ENCODE peak calls at places on chromosomes 3 and 15, in six cellular contexts. S is HFFc6, J is Caco-2, W is fibroblast of lung, Q is K562, T is NB4. C is an unnamed sample.

GRCh38 chr3:115628075-115628412 is 4.7 kb downstream of the GAP43 start:
- DNase-seq in S (no peak), J (no peak), W (no peak), Q (no peak), T (no peak), C (no peak)

GRCh38 chr3:170506556-170506955 is 79.3 kb downstream of the SLC7A14 start:
- DNase-seq in S (no peak), J (no peak), W (peak), Q (no peak), T (no peak), C (no peak)

GRCh38 chr15:48283361-48284157 is 47.7 kb upstream of the DUT start:
- DNase-seq in S (no peak), J (no peak), W (peak), Q (no peak), T (no peak), C (no peak)

GRCh38 chr3:63578858-63579257 is 73.6 kb upstream of the SNTN start:
- DNase-seq in S (no peak), J (no peak), W (no peak), Q (no peak), T (no peak), C (no peak)

GRCh38 chr3:159882784-159883779 is 105.6 kb upstream of the IL12A start:
- DNase-seq in S (peak), J (no peak), W (peak), Q (no peak), T (no peak), C (no peak)

GRCh38 chr15:101357885-101358284 is 62.8 kb upstream of the SNRPA1 start:
- DNase-seq in S (no peak), J (no peak), W (no peak), Q (no peak), T (no peak), C (no peak)

GRCh38 chr3:150797155-150797554 is 34.2 kb upstream of the SIAH2 start:
- DNase-seq in S (no peak), J (no peak), W (peak), Q (no peak), T (no peak), C (peak)

GRCh38 chr3:184078851-184079250 is 18.0 kb upstream of the HTR3E start:
- DNase-seq in S (no peak), J (no peak), W (peak), Q (no peak), T (no peak), C (no peak)

GRCh38 chr15:31280831-31281216 is 45.8 kb upstream of the KLF13 start:
- DNase-seq in S (no peak), J (no peak), W (no peak), Q (no peak), T (no peak), C (no peak)

GRCh38 chr3:105719791-105720190 is 149.0 kb downstream of the CBLB start:
- DNase-seq in S (no peak), J (no peak), W (no peak), Q (no peak), T (no peak), C (no peak)

GRCh38 chr3:45064512-45065372 is 38.6 kb downstream of the CLEC3B start:
- DNase-seq in S (peak), J (no peak), W (peak), Q (peak), T (peak), C (peak)

GRCh38 chr3:142963266-142964149 is at the start of gene PAQR9:
- DNase-seq in S (no peak), J (no peak), W (peak), Q (peak), T (peak), C (peak)

GRCh38 chr3:128523591-128523990 is 30.6 kb upstream of the GATA2 start:
- DNase-seq in S (no peak), J (no peak), W (no peak), Q (no peak), T (peak), C (no peak)

GRCh38 chr15:98727115-98728040 is 79.0 kb downstream of the IGF1R start:
- DNase-seq in S (peak), J (peak), W (peak), Q (no peak), T (no peak), C (no peak)

GRCh38 chr15:31893770-31894169 is 136.5 kb upstream of the CHRNA7 start:
- DNase-seq in S (no peak), J (no peak), W (no peak), Q (no peak), T (no peak), C (no peak)

GRCh38 chr3:116971531-116971930 is 262.0 kb downstream of the TUSC7 start:
- DNase-seq in S (no peak), J (no peak), W (no peak), Q (no peak), T (no peak), C (no peak)

GRCh38 chr3:70245746-70246525 is 66.5 kb downstream of the MDFIC2 start:
- DNase-seq in S (no peak), J (no peak), W (no peak), Q (no peak), T (no peak), C (no peak)

GRCh38 chr3:43733459-43734384 is 43.0 kb downstream of the ABHD5 start:
- DNase-seq in S (peak), J (no peak), W (peak), Q (no peak), T (no peak), C (no peak)

GRCh38 chr3:141710888-141711616 is 27.0 kb upstream of the RNF7 start:
- DNase-seq in S (peak), J (no peak), W (peak), Q (no peak), T (no peak), C (no peak)

GRCh38 chr15:57541805-57542504 is 49.7 kb upstream of the MYZAP start:
- DNase-seq in S (peak), J (peak), W (peak), Q (peak), T (peak), C (peak)

GRCh38 chr3:117589454-117589853 is 879.9 kb downstream of the TUSC7 start:
- DNase-seq in S (no peak), J (no peak), W (peak), Q (no peak), T (no peak), C (no peak)

GRCh38 chr3:176075491-176075890 is 1121.8 kb downstream of the TBL1XR1 start:
- DNase-seq in S (no peak), J (no peak), W (no peak), Q (no peak), T (no peak), C (no peak)

DNA sequence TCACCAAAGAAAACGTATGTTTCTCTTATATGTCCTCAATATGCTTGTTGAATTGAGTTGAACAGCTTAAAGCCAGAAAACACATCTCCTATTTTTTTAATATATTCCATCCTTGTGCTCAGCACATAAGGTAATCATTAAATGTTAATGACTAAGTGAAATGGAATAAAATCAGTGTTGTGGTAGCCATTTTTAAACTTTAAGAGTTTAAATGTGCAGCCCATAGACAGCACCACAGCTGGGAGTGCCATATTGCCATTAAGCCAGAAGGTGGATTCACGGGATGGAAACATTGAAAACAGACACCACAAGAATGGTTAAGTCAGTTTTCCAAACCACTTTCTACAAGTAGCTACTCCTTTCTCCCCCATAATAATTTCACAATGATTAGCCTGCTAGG is 76.8 kb upstream of the C15orf61 start:
- DNase-seq in S (peak), J (no peak), W (no peak), Q (no peak), T (no peak), C (no peak)
- TF ChIP-seq CTCF in S (peak), J (no peak), W (no peak), Q (no peak), T (no peak), C (no peak)

GRCh38 chr15:68672781-68673205 is 94.0 kb downstream of the CORO2B start:
- DNase-seq in S (no peak), J (no peak), W (peak), Q (no peak), T (peak), C (no peak)
- TF ChIP-seq CTCF in S (peak), J (no peak), W (peak), Q (no peak), T (no peak), C (no peak)

GRCh38 chr3:24520101-24520495 is 25.4 kb upstream of the THRB start:
- DNase-seq in S (no peak), J (no peak), W (no peak), Q (peak), T (no peak), C (no peak)

GRCh38 chr3:24523195-24523594 is 28.5 kb upstream of the THRB start:
- DNase-seq in S (no peak), J (no peak), W (no peak), Q (no peak), T (no peak), C (no peak)

GRCh38 chr3:24520941-24521305 is 26.3 kb upstream of the THRB start:
- DNase-seq in S (no peak), J (no peak), W (no peak), Q (no peak), T (no peak), C (no peak)

GRCh38 chr3:24522155-24522579 is 27.5 kb upstream of the THRB start:
- DNase-seq in S (no peak), J (peak), W (no peak), Q (no peak), T (no peak), C (no peak)

GRCh38 chr3:24521306-24522154 is 26.9 kb upstream of the THRB start:
- DNase-seq in S (no peak), J (peak), W (peak), Q (peak), T (no peak), C (no peak)
- TF ChIP-seq CTCF in S (no peak), J (no peak), W (peak), Q (no peak), T (no peak), C (no peak)

GRCh38 chr15:78907577-78907976 is 34.9 kb downstream of the MORF4L1 start:
- DNase-seq in S (no peak), J (no peak), W (no peak), Q (no peak), T (peak), C (no peak)
- TF ChIP-seq CTCF in S (peak), J (no peak), W (peak), Q (no peak), T (peak), C (no peak)

GRCh38 chr15:50234764-50235163 is 30.8 kb downstream of the HDC start:
- DNase-seq in S (no peak), J (no peak), W (no peak), Q (no peak), T (no peak), C (no peak)
- TF ChIP-seq CTCF in S (no peak), J (no peak), W (no peak), Q (no peak), T (no peak), C (no peak)

GRCh38 chr3:119343719-119344118 is 49.5 kb downstream of the ARHGAP31 start:
- DNase-seq in S (no peak), J (no peak), W (no peak), Q (no peak), T (no peak), C (no peak)
- TF ChIP-seq CTCF in S (no peak), J (no peak), W (no peak), Q (no peak), T (no peak), C (no peak)

GRCh38 chr3:134449951-134450350 is 35.8 kb downstream of the ANAPC13 start:
- DNase-seq in S (no peak), J (no peak), W (no peak), Q (no peak), T (no peak), C (no peak)

GRCh38 chr3:134457331-134458125 is 28.3 kb downstream of the ANAPC13 start:
- DNase-seq in S (no peak), J (no peak), W (no peak), Q (no peak), T (no peak), C (no peak)

GRCh38 chr3:134449277-134449676 is 36.5 kb downstream of the ANAPC13 start:
- DNase-seq in S (peak), J (no peak), W (no peak), Q (peak), T (peak), C (peak)

GRCh38 chr3:134456121-134456520 is 29.7 kb downstream of the ANAPC13 start:
- DNase-seq in S (no peak), J (no peak), W (no peak), Q (no peak), T (no peak), C (no peak)

DNA sequence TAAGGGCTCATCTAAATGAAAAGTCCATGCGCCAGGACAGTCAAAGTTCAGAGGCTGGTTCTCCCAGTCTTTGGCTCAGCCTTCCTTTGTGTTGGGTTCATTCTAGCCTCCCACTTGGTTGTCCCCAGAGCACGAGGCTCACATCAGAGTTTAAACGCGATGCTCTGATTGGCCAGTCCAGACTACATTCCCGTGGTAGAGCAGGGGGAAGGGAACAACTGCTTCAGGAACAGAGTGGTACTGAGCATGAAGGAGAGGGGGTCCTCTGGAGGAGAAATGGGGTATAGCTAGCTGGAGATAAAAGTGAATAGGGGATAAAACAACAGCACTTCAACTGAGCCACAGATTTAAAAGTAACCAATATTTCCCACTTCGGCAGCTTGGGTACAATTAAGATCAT is 32.2 kb downstream of the ANAPC13 start:
- DNase-seq in S (no peak), J (no peak), W (no peak), Q (peak), T (peak), C (no peak)
- TF ChIP-seq CTCF in S (peak), J (no peak), W (peak), Q (no peak), T (peak), C (no peak)

GRCh38 chr3:124158174-124158812 is 166.4 kb upstream of the ROPN1 start:
- DNase-seq in S (no peak), J (no peak), W (no peak), Q (no peak), T (no peak), C (no peak)
- TF ChIP-seq CTCF in S (no peak), J (no peak), W (no peak), Q (no peak), T (no peak), C (no peak)

DNA sequence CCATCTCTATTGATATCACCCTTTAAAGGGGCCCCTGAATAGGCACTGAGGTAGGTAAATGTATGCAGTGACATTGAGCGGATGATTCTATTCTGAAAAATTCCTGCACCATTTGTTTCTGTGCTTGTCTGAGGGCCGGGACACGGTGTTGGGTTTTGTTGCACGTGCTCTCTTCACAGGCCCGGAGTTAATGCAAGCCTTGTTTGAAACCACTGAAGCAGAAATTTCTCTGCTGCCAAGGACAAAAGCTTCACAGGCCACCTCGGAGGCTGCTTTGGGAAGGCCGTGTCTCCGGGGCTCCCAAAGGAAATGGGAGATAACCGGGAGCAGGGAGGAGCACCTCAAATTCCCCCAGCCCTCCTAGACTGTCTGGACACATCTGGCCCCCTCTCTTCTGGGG is 179.4 kb downstream of the OPA1 start:
- DNase-seq in S (no peak), J (no peak), W (no peak), Q (no peak), T (no peak), C (no peak)
- TF ChIP-seq CTCF in S (no peak), J (no peak), W (no peak), Q (no peak), T (no peak), C (no peak)

GRCh38 chr3:131053021-131053420 is 26.3 kb downstream of the NEK11 start:
- DNase-seq in S (no peak), J (no peak), W (no peak), Q (no peak), T (peak), C (no peak)
- TF ChIP-seq CTCF in S (peak), J (no peak), W (peak), Q (no peak), T (no peak), C (no peak)